ENCODE peak calls at places on chromosomes 12 and 14, in five cellular contexts. H, Z, I, B and P are unnamed samples.

GRCh38 chr12:124545508-124546418 is 21.6 kb downstream of the NCOR2 start:
- DNase-seq in H (no peak), Z (no peak), I (no peak), B (no peak), P (peak)

GRCh38 chr14:61264022-61264571 is 17.0 kb downstream of the TMEM30B start:
- DNase-seq in H (no peak), Z (no peak), I (no peak), B (no peak), P (no peak)

GRCh38 chr12:82660541-82661325 is 26.0 kb upstream of the TMTC2 start:
- DNase-seq in H (no peak), Z (no peak), I (no peak), B (no peak), P (no peak)

GRCh38 chr12:132143328-132144071 is 619 bp downstream of the DDX51 start:
- DNase-seq in H (no peak), Z (no peak), I (no peak), B (peak), P (no peak)

GRCh38 chr14:52227559-52228222 is 39.8 kb upstream of the PTGDR start:
- DNase-seq in H (no peak), Z (no peak), I (no peak), B (no peak), P (no peak)

GRCh38 chr14:71856199-71856919 is 75.9 kb upstream of the RGS6 start:
- DNase-seq in H (no peak), Z (no peak), I (no peak), B (peak), P (peak)

GRCh38 chr12:113056631-113057488 is at the start of gene DTX1:
- DNase-seq in H (no peak), Z (no peak), I (no peak), B (no peak), P (no peak)

GRCh38 chr14:22471545-22472121 is 117.4 kb downstream of the DAD1 start:
- DNase-seq in H (peak), Z (peak), I (peak), B (peak), P (no peak)

GRCh38 chr14:53599221-53599945 is 357.2 kb downstream of the BMP4 start:
- DNase-seq in H (no peak), Z (peak), I (no peak), B (no peak), P (no peak)

GRCh38 chr14:85625925-85626585 is 96.1 kb downstream of the FLRT2 start:
- DNase-seq in H (no peak), Z (no peak), I (no peak), B (no peak), P (no peak)

GRCh38 chr12:78483767-78484315 is 380.7 kb upstream of the SYT1 start:
- DNase-seq in H (no peak), Z (no peak), I (no peak), B (no peak), P (no peak)
- TF ChIP-seq ESRRA in H (no peak), Z (no peak), I (no peak), B (no peak), P (no peak)

GRCh38 chr14:43408472-43408871 is 1098.6 kb downstream of the FSCB start:
- DNase-seq in H (no peak), Z (no peak), I (no peak), B (no peak), P (no peak)
- TF ChIP-seq ESRRA in H (no peak), Z (no peak), I (no peak), B (no peak), P (no peak)

DNA sequence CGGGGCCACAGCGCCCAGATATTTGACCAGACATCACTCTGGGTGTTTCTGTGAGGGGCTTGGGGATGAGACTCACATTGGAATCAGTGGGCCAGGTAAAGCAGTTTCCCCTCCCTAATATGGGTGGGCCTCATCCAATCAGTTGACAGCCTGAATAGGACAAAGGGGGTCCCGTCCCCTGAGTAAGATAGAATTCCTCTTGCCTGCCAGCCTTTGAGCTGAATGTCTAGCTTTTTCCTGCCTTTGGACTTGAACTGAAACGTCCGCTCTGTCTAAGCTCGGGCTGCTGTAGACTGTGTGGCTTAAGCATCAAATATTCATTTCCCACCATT is 88.8 kb upstream of the DIO3 start:
- DNase-seq in H (no peak), Z (no peak), I (no peak), B (no peak), P (no peak)
- TF ChIP-seq ESRRA in H (no peak), Z (no peak), I (no peak), B (no peak), P (no peak)

DNA sequence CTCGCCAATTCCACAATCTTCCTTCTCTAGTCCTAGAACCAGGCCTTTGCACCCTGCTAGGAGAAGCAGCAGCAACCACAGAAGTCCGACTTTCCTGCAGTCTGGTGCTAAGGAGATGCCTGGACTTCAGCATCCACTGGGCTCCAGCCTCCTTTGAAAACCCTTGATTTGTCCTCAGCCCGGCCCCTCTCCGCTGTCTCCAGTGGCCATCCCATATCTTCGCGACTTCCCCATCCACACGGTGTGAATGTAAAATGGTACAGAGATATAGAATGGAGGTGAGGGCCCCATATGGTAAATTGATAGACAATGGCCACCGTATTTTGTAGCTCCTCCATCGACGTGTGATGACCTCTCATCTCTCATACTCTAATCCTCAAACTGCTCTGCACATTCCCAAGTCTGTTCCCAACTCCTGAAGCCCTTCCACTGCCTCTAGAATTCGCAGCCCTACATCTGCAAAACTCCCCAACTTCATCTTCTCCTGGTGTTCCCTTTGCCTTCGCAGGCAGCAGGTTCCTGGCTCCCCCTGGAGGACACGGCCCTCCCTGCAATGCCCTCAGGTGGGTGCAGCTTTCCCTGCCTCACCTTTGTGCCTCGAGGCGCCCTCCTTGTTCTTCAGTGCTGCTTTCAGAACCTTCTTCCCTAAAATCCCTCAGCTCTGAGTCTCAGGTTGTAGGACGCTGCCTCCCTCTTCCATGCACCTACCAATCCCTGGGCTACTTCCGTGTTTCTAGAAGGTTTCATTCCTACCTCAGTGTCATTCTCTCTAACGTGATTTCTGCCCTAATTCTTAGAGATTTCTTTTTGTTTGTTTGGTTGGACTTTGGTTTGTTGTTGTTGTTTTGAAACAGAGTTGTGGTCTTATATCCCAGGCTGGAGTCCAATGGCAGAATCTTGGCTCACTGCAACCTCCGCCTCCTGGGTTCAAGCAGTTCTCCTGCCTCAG is 36.7 kb downstream of the TMBIM6 start:
- DNase-seq in H (peak), Z (peak), I (peak), B (peak), P (no peak)
- TF ChIP-seq ESRRA in H (no peak), Z (no peak), I (no peak), B (no peak), P (no peak)